ENCODE peak calls at places on chromosomes 1 and 21, in seven cellular contexts. C is lower lobe of right lung, D is suprapubic skin, P is fibroblast of lung, O is thyroid gland, X is ascending aorta, F is uterus. U is an unnamed sample.

GRCh38 chr1:2595261-2595811 is 8.8 kb downstream of the PRXL2B start:
- DNase-seq in F (no peak), P (no peak), C (peak; percentile 43), O (no peak), X (no peak), D (peak; percentile 45), U (peak; percentile 64)

GRCh38 chr1:15797614-15798390 is 9.6 kb downstream of the UQCRHL start:
- DNase-seq in F (no peak), P (peak; percentile 53), D (no peak), C (no peak), X (no peak), O (no peak), U (no peak)

GRCh38 chr1:11559211-11559970 is 80.4 kb downstream of the DISP3 start:
- DNase-seq in D (no peak), P (no peak), O (no peak), C (no peak), F (no peak), X (no peak), U (no peak)

GRCh38 chr1:187445066-187445465 is 616.3 kb downstream of the PLA2G4A start:
- DNase-seq in D (no peak), O (no peak), C (no peak), F (no peak), X (no peak), P (no peak), U (no peak)

GRCh38 chr21:41010981-41011380 is 157.0 kb upstream of the BACE2 start:
- DNase-seq in F (no peak), X (no peak), P (no peak), D (no peak), C (no peak), O (no peak), U (no peak)

GRCh38 chr1:68197891-68198290 is 34.4 kb downstream of the WLS start:
- DNase-seq in C (no peak), F (no peak), X (no peak), O (no peak), D (no peak), P (peak; percentile 68), U (no peak)

GRCh38 chr1:230632273-230632873 is 9.9 kb upstream of the COG2 start:
- DNase-seq in O (peak; percentile 35), X (no peak), D (no peak), F (no peak), C (no peak), P (peak; percentile 11), U (no peak)

GRCh38 chr1:11934295-11935039 is at the start of gene PLOD1:
- DNase-seq in P (peak; percentile 89), O (peak; percentile 89), C (peak; percentile 91), X (peak; percentile 70), F (peak; percentile 93), D (peak; percentile 91), U (peak; percentile 83)

GRCh38 chr1:3126756-3127718 is 58.0 kb downstream of the PRDM16 start:
- DNase-seq in F (no peak), P (no peak), D (no peak), C (no peak), X (no peak), O (peak; percentile 43), U (no peak)

GRCh38 chr1:13792429-13792828 is 92.4 kb downstream of the PRDM2 start:
- DNase-seq in X (no peak), O (no peak), D (no peak), C (no peak), P (peak; percentile 59), F (no peak), U (no peak)

GRCh38 chr1:156491151-156491949 is 9.2 kb downstream of the MEF2D start:
- DNase-seq in C (no peak), F (no peak), X (no peak), P (no peak), D (no peak), O (no peak), U (no peak)

GRCh38 chr1:75233302-75233929 is 99.2 kb downstream of the LHX8 start:
- DNase-seq in D (no peak), X (no peak), O (no peak), F (no peak), P (peak; percentile 35), C (no peak), U (no peak)

GRCh38 chr1:101993703-101994102 is 3.0 kb downstream of the OLFM3 start:
- DNase-seq in O (no peak), F (no peak), D (no peak), X (no peak), P (no peak), C (no peak), U (no peak)

GRCh38 chr21:41761211-41762181 is 5.4 kb downstream of the RIPK4 start:
- DNase-seq in O (peak; percentile 66), P (no peak), F (no peak), C (peak; percentile 90), D (no peak), X (peak; percentile 33), U (no peak)

GRCh38 chr1:7113136-7113535 is 327.9 kb downstream of the CAMTA1 start:
- DNase-seq in X (no peak), P (no peak), O (no peak), F (no peak), C (no peak), D (no peak), U (no peak)

GRCh38 chr1:208235983-208236761 is 8.0 kb downstream of the PLXNA2 start:
- DNase-seq in D (peak; percentile 62), P (peak; percentile 80), C (no peak), O (peak; percentile 51), F (peak; percentile 74), X (peak; percentile 44), U (no peak)

GRCh38 chr1:23837905-23838304 is 12.7 kb upstream of the HMGCL start:
- DNase-seq in F (no peak), D (peak; percentile 62), X (no peak), P (no peak), O (no peak), C (peak; percentile 47), U (no peak)

GRCh38 chr1:202018476-202019234 is 8.3 kb downstream of the ELF3 start:
- DNase-seq in C (peak; percentile 89), X (no peak), F (no peak), P (peak; percentile 20), D (no peak), O (no peak), U (peak; percentile 82)

GRCh38 chr1:213993929-213994328 is 6.2 kb downstream of the PROX1 start:
- DNase-seq in D (no peak), O (no peak), F (no peak), X (no peak), C (no peak), P (no peak), U (no peak)

DNA sequence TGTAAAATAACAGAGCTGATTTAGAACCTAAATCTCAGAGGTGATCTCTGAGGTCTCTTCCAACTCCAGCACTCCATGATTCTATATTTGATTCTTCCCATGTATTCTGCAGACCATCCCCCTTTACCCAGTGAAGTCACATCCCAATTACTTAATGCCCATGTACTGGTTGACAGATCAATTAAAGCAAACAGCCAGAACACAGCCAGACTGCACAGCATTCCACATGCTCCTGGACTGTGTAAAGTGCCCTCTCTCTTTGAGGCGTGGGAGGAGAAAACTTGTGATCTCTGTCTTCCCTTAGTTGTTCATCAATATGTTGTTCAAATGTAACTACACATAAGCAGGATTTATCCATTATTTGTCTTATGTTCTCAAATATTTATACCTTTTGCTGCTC is 18.1 kb downstream of the NOS1AP start:
- DNase-seq in D (no peak), F (no peak), P (no peak), C (no peak), O (no peak), X (no peak), U (no peak)
- H3K4me1 ChIP-seq in D (no peaks in the 10 kb centered on the region), F (no peaks in the 10 kb centered on the region), P (no peaks in the 10 kb centered on the region), C (no peaks in the 10 kb centered on the region), O (no peaks in the 10 kb centered on the region), X (peaks cover 3% of the 10 kb centered on the region), U (peaks cover 8% of the 10 kb centered on the region)

GRCh38 chr1:168235548-168235885 is 9.7 kb downstream of the SFT2D2 start:
- DNase-seq in X (no peak), C (no peak), P (peak; percentile 28), O (no peak), F (no peak), D (no peak), U (no peak)
- H3K36me3 ChIP-seq in X (peaks cover 80% of the 10 kb centered on the region), C (peaks cover 99% of the 10 kb centered on the region), P (peaks cover 8% of the 10 kb centered on the region), O (peaks cover 37% of the 10 kb centered on the region), F (no peaks in the 10 kb centered on the region), D (peaks cover 68% of the 10 kb centered on the region), U (peaks cover 58% of the 10 kb centered on the region)

DNA sequence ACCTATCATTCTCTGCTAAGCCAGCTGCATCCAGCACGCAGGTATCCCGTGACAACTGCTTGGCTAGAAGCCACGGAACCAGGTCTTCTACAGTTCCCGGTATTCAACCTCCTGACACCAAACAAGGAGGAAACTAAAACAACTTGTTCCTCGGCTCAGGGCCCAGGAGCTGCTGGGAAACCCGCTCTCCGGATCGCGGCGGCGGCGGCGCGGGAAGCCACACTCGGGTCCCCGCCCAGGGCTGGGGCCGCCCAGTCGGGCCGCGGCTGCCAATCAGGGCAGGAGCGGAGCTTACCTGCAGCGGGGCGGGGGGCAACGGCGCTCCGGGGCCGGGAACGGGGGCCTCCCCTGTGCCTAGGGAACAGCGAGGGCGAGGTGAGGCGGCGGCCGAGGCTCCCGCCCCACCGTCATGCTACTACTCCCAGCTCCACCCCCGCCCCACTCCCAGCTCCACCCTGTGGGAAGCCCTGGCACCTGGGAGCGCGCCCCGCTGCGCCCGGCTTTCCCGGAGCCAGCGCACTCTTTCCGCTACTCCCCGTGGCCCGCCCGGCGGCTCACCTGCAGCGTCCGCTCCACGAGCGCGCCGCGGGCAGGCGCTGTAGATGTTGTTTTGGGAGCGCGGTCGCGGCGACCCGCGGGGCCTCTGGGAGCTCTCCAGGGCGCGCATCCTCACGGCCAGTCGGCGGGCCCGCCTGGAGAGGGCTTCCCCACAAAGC is 12.1 kb downstream of the IL24 start:
- DNase-seq in D (peak; percentile 80), F (peak; percentile 39), O (peak; percentile 99), P (no peak), X (no peak), C (peak; percentile 91), U (peak; percentile 86)
- TF ChIP-seq CTCF in D (no peak), F (no peak), O (peak; percentile 2), P (no peak), X (no peak), C (no peak), U (peak; percentile 30)

GRCh38 chr21:45079351-45079750 is 5.0 kb downstream of the ADARB1 start:
- DNase-seq in C (no peak), D (no peak), F (no peak), X (no peak), P (no peak), O (no peak), U (no peak)

GRCh38 chr21:45081636-45082035 is 7.3 kb downstream of the ADARB1 start:
- DNase-seq in X (no peak), O (no peak), P (no peak), F (no peak), C (no peak), D (no peak), U (no peak)

GRCh38 chr21:45082715-45083114 is 8.3 kb downstream of the ADARB1 start:
- DNase-seq in X (no peak), C (no peak), P (no peak), O (no peak), F (no peak), D (no peak), U (no peak)

GRCh38 chr21:45080232-45080631 is 5.9 kb downstream of the ADARB1 start:
- DNase-seq in P (no peak), C (no peak), D (no peak), F (no peak), X (no peak), O (no peak), U (no peak)

GRCh38 chr21:45080639-45081414 is 6.4 kb downstream of the ADARB1 start:
- DNase-seq in C (no peak), P (peak; percentile 52), X (no peak), D (no peak), O (no peak), F (peak; percentile 62), U (no peak)
- H3K4me1 ChIP-seq in C (peaks cover 56% of the 10 kb centered on the region), P (peaks cover 5% of the 10 kb centered on the region), X (peaks cover 6% of the 10 kb centered on the region), D (peaks cover 27% of the 10 kb centered on the region), O (no peaks in the 10 kb centered on the region), F (no peaks in the 10 kb centered on the region), U (peaks cover 16% of the 10 kb centered on the region)